ENCODE peak calls at places on chromosomes 1 and 21, in seven cellular contexts. A is HCT116, J is ovary, C is esophagus squamous epithelium, H is upper lobe of left lung, S is IMR-90, W is heart left ventricle. L is an unnamed sample.

GRCh38 chr1:207867136-207868081 is 43.5 kb downstream of the CD34 start:
- DNase-seq in A (no peak), J (peak; percentile 30), C (no peak), H (peak; percentile 76), S (no peak), W (peak; percentile 64), L (peak; percentile 63)

GRCh38 chr1:234400773-234401172 is 27.5 kb downstream of the COA6 start:
- DNase-seq in A (no peak), J (no peak), C (no peak), H (no peak), S (no peak), W (no peak), L (no peak)

GRCh38 chr21:39523398-39523797 is 71.6 kb downstream of the SH3BGR start:
- DNase-seq in A (no peak), J (no peak), C (no peak), H (no peak), S (no peak), W (no peak), L (peak; percentile 61)

GRCh38 chr1:30526652-30527345 is 196.6 kb downstream of the MATN1 start:
- DNase-seq in A (no peak), J (no peak), C (no peak), H (no peak), S (no peak), W (no peak), L (no peak)

GRCh38 chr1:230070321-230071208 is 3.5 kb downstream of the GALNT2 start:
- DNase-seq in A (no peak), J (no peak), C (no peak), H (no peak), S (no peak), W (no peak), L (peak; percentile 61)

GRCh38 chr1:161287482-161288054 is 22.2 kb downstream of the MPZ start:
- DNase-seq in A (no peak), J (no peak), C (no peak), H (no peak), S (no peak), W (no peak), L (no peak)

GRCh38 chr1:235617808-235618207 is 31.8 kb downstream of the GNG4 start:
- DNase-seq in A (no peak), J (no peak), C (no peak), H (no peak), S (peak; percentile 77), W (no peak), L (no peak)

GRCh38 chr1:210989949-210990348 is 144.0 kb downstream of the KCNH1 start:
- DNase-seq in A (no peak), J (no peak), C (no peak), H (no peak), S (no peak), W (no peak), L (no peak)

GRCh38 chr1:162689745-162690671 is 57.7 kb downstream of the DDR2 start:
- DNase-seq in A (no peak), J (no peak), C (no peak), H (no peak), S (peak; percentile 36), W (no peak), L (peak; percentile 66)

GRCh38 chr1:214124281-214124805 is 136.6 kb downstream of the PROX1 start:
- DNase-seq in A (no peak), J (no peak), C (no peak), H (no peak), S (no peak), W (no peak), L (no peak)

DNA sequence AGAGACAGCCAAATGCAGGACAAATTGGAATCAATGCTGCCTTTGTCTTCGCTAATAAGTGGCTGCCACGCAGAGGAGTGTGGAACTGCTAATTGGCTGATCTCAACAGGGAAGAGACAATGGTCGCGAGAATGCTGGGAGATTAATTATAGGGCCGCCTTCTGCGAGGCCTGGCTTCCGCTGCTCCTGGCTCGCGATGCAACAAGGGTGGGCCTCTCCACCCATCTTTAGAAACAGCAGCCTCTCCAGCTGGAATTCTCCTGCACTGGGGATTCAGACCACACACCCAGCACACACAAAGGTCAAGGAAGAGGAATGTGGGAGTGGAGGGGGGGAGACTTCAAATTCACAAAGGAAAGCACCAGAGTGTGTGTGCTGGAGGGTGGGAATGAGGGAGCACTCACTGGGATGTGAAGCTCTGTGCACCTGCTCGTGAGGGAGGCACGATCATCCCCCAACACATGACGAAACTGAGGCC is 200.7 kb upstream of the GRIK3 start:
- DNase-seq in A (no peak), J (no peak), C (no peak), H (no peak), S (no peak), W (no peak), L (no peak)
- TF ChIP-seq POLR2A in A (no peak), J (no peak), C (no peak), H (no peak), S (no peak), W (no peak), L (no peak)

DNA sequence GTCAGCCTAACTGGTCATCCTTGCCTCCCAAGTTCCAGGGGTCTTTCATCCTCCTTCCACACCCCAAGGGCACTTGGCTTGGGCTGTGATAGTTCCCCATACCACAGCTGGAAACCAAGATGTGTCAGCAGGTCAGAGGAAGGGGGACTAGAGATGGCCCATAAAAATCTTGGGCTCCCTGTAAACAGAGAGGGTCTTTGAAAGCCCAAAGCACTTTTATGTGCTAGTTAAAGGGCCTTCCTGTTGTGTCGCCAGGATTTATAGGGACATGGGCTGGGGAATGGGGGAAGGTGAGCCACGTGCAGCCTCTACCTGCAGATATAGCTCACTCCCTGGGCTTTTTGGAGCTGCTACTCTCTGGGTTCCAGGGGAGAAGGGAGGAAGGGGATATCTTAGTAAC is 11.9 kb upstream of the UBL4B start:
- DNase-seq in A (no peak), J (no peak), C (no peak), H (no peak), S (no peak), W (no peak), L (no peak)
- H3K4me1 ChIP-seq in A (no peaks in the 10 kb centered on the region), J (no peaks in the 10 kb centered on the region), C (no peaks in the 10 kb centered on the region), H (no peaks in the 10 kb centered on the region), S (no peaks in the 10 kb centered on the region), W (no peaks in the 10 kb centered on the region), L (no peaks in the 10 kb centered on the region)

DNA sequence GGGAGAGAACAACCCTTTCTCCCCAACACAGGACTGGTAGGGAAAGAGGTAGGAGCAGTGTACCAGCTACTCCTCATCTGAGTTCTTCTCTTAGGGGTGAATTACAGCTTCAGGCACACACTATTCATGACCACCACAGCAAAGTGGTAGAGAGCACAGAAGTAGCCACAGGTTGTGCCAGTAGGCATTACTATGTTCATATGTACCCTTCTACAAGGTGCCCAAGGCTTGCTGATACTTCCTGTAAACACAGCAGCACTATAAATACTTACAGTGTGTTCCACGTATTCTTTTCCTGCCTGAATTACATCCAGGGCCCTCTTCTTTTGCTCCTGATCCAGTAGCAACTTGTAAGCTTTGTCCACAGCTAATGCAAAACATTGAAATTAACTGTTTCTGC is 23.1 kb downstream of the DNAJC8 start:
- DNase-seq in A (no peak), J (no peak), C (no peak), H (no peak), S (no peak), W (no peak), L (no peak)
- H3K36me3 ChIP-seq in A (peaks cover 23% of the 10 kb centered on the region), J (no peaks in the 10 kb centered on the region), C (peaks cover 32% of the 10 kb centered on the region), H (peaks cover 84% of the 10 kb centered on the region), S (peaks cover 21% of the 10 kb centered on the region), W (no peaks in the 10 kb centered on the region), L (no peaks in the 10 kb centered on the region)

DNA sequence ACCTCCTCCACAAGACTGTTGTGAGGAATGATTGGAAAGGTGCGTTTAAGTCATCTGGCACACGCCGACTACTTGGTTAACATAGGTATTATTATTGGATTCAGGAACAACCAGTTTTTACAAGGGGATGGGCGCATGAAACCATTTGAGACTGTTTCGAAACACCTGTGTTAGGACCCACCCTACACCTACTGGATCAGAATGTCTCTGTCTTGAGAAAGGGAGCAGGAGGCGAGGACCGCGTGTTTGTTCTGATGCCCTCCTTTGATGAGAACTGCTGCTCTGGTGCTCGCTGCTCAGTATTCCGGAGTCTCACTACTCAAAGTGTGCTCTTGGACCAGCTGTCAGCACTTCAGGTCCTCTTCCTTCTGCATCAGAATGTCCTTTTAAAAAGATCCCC is 7.3 kb downstream of the H6PD start:
- DNase-seq in A (no peak), J (peak; percentile 30), C (no peak), H (no peak), S (no peak), W (no peak), L (no peak)
- TF ChIP-seq POLR2A in A (no peak), J (no peak), C (no peak), H (peak; percentile 26), S (no peak), W (no peak), L (no peak)